ENCODE peak calls at places on chromosomes 13 and 19, in four cellular contexts. G, K, M and V are unnamed samples.

GRCh38 chr13:76715621-76716020 is 170.6 kb downstream of the KCTD12 start:
- DNase-seq in G (no peak), K (no peak), M (no peak), V (no peak)

GRCh38 chr13:25766576-25766975 is 285.2 kb downstream of the SHISA2 start:
- DNase-seq in G (no peak), K (no peak), M (no peak), V (no peak)

GRCh38 chr13:40780822-40781401 is 8.5 kb upstream of the SLC25A15 start:
- DNase-seq in G (no peak), K (no peak), M (peak; percentile 20), V (no peak)

GRCh38 chr19:1864480-1865171 is 1.2 kb upstream of the KLF16 start:
- DNase-seq in G (no peak), K (peak; percentile 42), M (peak; percentile 80), V (no peak)

GRCh38 chr13:75417006-75417384 is 65.0 kb downstream of the TBC1D4 start:
- DNase-seq in G (no peak), K (no peak), M (no peak), V (no peak)

GRCh38 chr19:7953060-7953459 is 9.6 kb upstream of the TIMM44 start:
- DNase-seq in G (no peak), K (no peak), M (no peak), V (no peak)

GRCh38 chr19:50922316-50922853 is 11.2 kb upstream of the KLK4 start:
- DNase-seq in G (no peak), K (peak; percentile 45), M (peak; percentile 86), V (peak; percentile 42)

GRCh38 chr13:23450340-23451046 is 17.0 kb upstream of the SACS start:
- DNase-seq in G (no peak), K (no peak), M (peak; percentile 18), V (no peak)

GRCh38 chr13:21326155-21327030 is 132.7 kb downstream of the ZDHHC20 start:
- DNase-seq in G (no peak), K (no peak), M (peak; percentile 33), V (no peak)

GRCh38 chr13:101230271-101230890 is 185.9 kb downstream of the NALCN start:
- DNase-seq in G (no peak), K (no peak), M (no peak), V (no peak)

GRCh38 chr19:49210108-49210900 is 52.7 kb downstream of the TRPM4 start:
- DNase-seq in G (no peak), K (no peak), M (peak; percentile 56), V (no peak)

GRCh38 chr13:98909016-98909415 is 68.8 kb downstream of the DOCK9 start:
- DNase-seq in G (no peak), K (no peak), M (no peak), V (no peak)

GRCh38 chr19:49340865-49341718 is 5.9 kb downstream of the CD37 start:
- DNase-seq in G (no peak), K (no peak), M (no peak), V (no peak)

GRCh38 chr13:109154546-109154945 is 525.1 kb downstream of the MYO16 start:
- DNase-seq in G (no peak), K (no peak), M (no peak), V (no peak)

GRCh38 chr13:46086421-46086922 is 18.4 kb downstream of the CPB2 start:
- DNase-seq in G (no peak), K (no peak), M (no peak), V (no peak)

GRCh38 chr13:44022196-44022595 is 142.5 kb downstream of the LACC1 start:
- DNase-seq in G (no peak), K (no peak), M (no peak), V (no peak)

GRCh38 chr19:46056536-46056935 is 15.7 kb upstream of the IGFL4 start:
- DNase-seq in G (no peak), K (no peak), M (no peak), V (no peak)

GRCh38 chr19:33368074-33368864 is 5.2 kb upstream of the CEBPG start:
- DNase-seq in G (no peak), K (no peak), M (no peak), V (no peak)

GRCh38 chr13:30172593-30173300 is 134.6 kb downstream of the KATNAL1 start:
- DNase-seq in G (no peak), K (no peak), M (no peak), V (no peak)

GRCh38 chr13:110283661-110284516 is 23.1 kb downstream of the COL4A1 start:
- DNase-seq in G (no peak), K (no peak), M (no peak), V (no peak)

GRCh38 chr13:79581870-79582315 is 100.9 kb downstream of the NDFIP2 start:
- DNase-seq in G (no peak), K (no peak), M (peak; percentile 69), V (no peak)

GRCh38 chr19:21626924-21627697 is 121.7 kb downstream of the ZNF429 start:
- DNase-seq in G (no peak), K (no peak), M (no peak), V (no peak)

GRCh38 chr13:69690999-69691398 is 416.6 kb upstream of the ATXN8OS start:
- DNase-seq in G (no peak), K (no peak), M (no peak), V (no peak)

GRCh38 chr19:4301590-4302237 is 475 bp downstream of the TMIGD2 start:
- DNase-seq in G (no peak), K (no peak), M (peak; percentile 56), V (no peak)

GRCh38 chr19:4976412-4977298 is 7.7 kb downstream of the KDM4B start:
- DNase-seq in G (peak; percentile 38), K (no peak), M (no peak), V (peak; percentile 52)

GRCh38 chr19:10214784-10215183 is 16.3 kb downstream of the S1PR2 start:
- DNase-seq in G (no peak), K (no peak), M (no peak), V (no peak)

GRCh38 chr19:12786149-12786870 is 5.0 kb upstream of the JUNB start:
- DNase-seq in G (peak; percentile 50), K (no peak), M (no peak), V (no peak)

GRCh38 chr19:18594824-18595373 is 6.3 kb downstream of the REX1BD start:
- DNase-seq in G (no peak), K (no peak), M (peak; percentile 42), V (no peak)

GRCh38 chr13:59677966-59678814 is 485.5 kb downstream of the DIAPH3 start:
- DNase-seq in G (no peak), K (no peak), M (peak; percentile 33), V (no peak)

GRCh38 chr13:59680429-59681024 is 483.2 kb downstream of the DIAPH3 start:
- DNase-seq in G (no peak), K (no peak), M (no peak), V (no peak)